ENCODE peak calls at places on chromosome 6, in four cellular contexts. One of them, this sample, is unnamed.

GRCh38 chr6:112938656-112939055 is 591.5 kb downstream of the RFPL4B start:
- DNase-seq in fibroblast of mammary gland: peak; percentile 25
- DNase-seq in HFF-Myc: no peak
- DNase-seq in spleen: no peak
- DNase-seq in this sample: no peak

GRCh38 chr6:88105741-88106340 is 58.2 kb downstream of the SPACA1 start:
- DNase-seq in fibroblast of mammary gland: peak; percentile 5
- DNase-seq in HFF-Myc: no peak
- DNase-seq in spleen: no peak
- DNase-seq in this sample: no peak

GRCh38 chr6:98844244-98845161 is 10.1 kb downstream of the POU3F2 start:
- DNase-seq in fibroblast of mammary gland: no peak
- DNase-seq in HFF-Myc: no peak
- DNase-seq in spleen: no peak
- DNase-seq in this sample: no peak

GRCh38 chr6:108544586-108544985 is 16.1 kb upstream of the FOXO3 start:
- DNase-seq in HFF-Myc: no peak
- DNase-seq in spleen: no peak
- DNase-seq in fibroblast of mammary gland: no peak
- DNase-seq in this sample: no peak

GRCh38 chr6:43850314-43851203 is 80.5 kb downstream of the VEGFA start:
- DNase-seq in fibroblast of mammary gland: no peak
- DNase-seq in HFF-Myc: no peak
- DNase-seq in spleen: no peak
- DNase-seq in this sample: no peak

GRCh38 chr6:24381476-24382219 is 21.1 kb upstream of the MRS2 start:
- DNase-seq in fibroblast of mammary gland: no peak
- DNase-seq in spleen: no peak
- DNase-seq in HFF-Myc: no peak
- DNase-seq in this sample: no peak

GRCh38 chr6:14068133-14068532 is 49.4 kb upstream of the CD83 start:
- DNase-seq in spleen: no peak
- DNase-seq in fibroblast of mammary gland: peak; percentile 57
- DNase-seq in HFF-Myc: no peak
- DNase-seq in this sample: peak; percentile 81

GRCh38 chr6:159106627-159107241 is 61.9 kb upstream of the TAGAP start:
- DNase-seq in spleen: peak; percentile 90
- DNase-seq in fibroblast of mammary gland: peak; percentile 55
- DNase-seq in HFF-Myc: no peak
- DNase-seq in this sample: no peak

GRCh38 chr6:131519670-131520436 is 53.2 kb upstream of the ARG1 start:
- DNase-seq in spleen: no peak
- DNase-seq in HFF-Myc: peak; percentile 22
- DNase-seq in fibroblast of mammary gland: peak; percentile 59
- DNase-seq in this sample: no peak

GRCh38 chr6:633611-634010 is 23.3 kb downstream of the HUS1B start:
- DNase-seq in spleen: no peak
- DNase-seq in fibroblast of mammary gland: no peak
- DNase-seq in HFF-Myc: no peak
- DNase-seq in this sample: no peak

GRCh38 chr6:2008383-2008976 is 236.9 kb downstream of the GMDS start:
- DNase-seq in HFF-Myc: no peak
- DNase-seq in fibroblast of mammary gland: no peak
- DNase-seq in spleen: no peak
- DNase-seq in this sample: no peak

GRCh38 chr6:158508450-158508849 is 51.4 kb upstream of the TMEM181 start:
- DNase-seq in HFF-Myc: no peak
- DNase-seq in fibroblast of mammary gland: no peak
- DNase-seq in spleen: no peak
- DNase-seq in this sample: no peak

GRCh38 chr6:160337301-160337700 is 10.9 kb upstream of the SLC22A3 start:
- DNase-seq in fibroblast of mammary gland: peak; percentile 41
- DNase-seq in HFF-Myc: no peak
- DNase-seq in spleen: no peak
- DNase-seq in this sample: no peak

GRCh38 chr6:20542927-20543602 is 8.8 kb downstream of the CDKAL1 start:
- DNase-seq in HFF-Myc: peak; percentile 57
- DNase-seq in fibroblast of mammary gland: peak; percentile 88
- DNase-seq in spleen: no peak
- DNase-seq in this sample: no peak

GRCh38 chr6:130259140-130259539 is 36.4 kb upstream of the SAMD3 start:
- DNase-seq in spleen: no peak
- DNase-seq in fibroblast of mammary gland: no peak
- DNase-seq in HFF-Myc: no peak
- DNase-seq in this sample: no peak

GRCh38 chr6:3381233-3382065 is 75.4 kb downstream of the SLC22A23 start:
- DNase-seq in fibroblast of mammary gland: no peak
- DNase-seq in HFF-Myc: no peak
- DNase-seq in spleen: no peak
- DNase-seq in this sample: no peak

GRCh38 chr6:168385858-168386735 is 54.9 kb upstream of the SMOC2 start:
- DNase-seq in HFF-Myc: no peak
- DNase-seq in spleen: peak; percentile 62
- DNase-seq in fibroblast of mammary gland: no peak
- DNase-seq in this sample: no peak

GRCh38 chr6:40395066-40395697 is 192.0 kb downstream of the LRFN2 start:
- DNase-seq in HFF-Myc: no peak
- DNase-seq in fibroblast of mammary gland: no peak
- DNase-seq in spleen: no peak
- DNase-seq in this sample: no peak

GRCh38 chr6:11202513-11203305 is 29.8 kb downstream of the NEDD9 start:
- DNase-seq in HFF-Myc: no peak
- DNase-seq in spleen: no peak
- DNase-seq in fibroblast of mammary gland: no peak
- DNase-seq in this sample: no peak

GRCh38 chr6:104537185-104537584 is 322.5 kb downstream of the HACE1 start:
- DNase-seq in HFF-Myc: peak; percentile 29
- DNase-seq in fibroblast of mammary gland: peak; percentile 69
- DNase-seq in spleen: no peak
- DNase-seq in this sample: peak; percentile 52

GRCh38 chr6:24125980-24126379 is at the start of gene NRSN1:
- DNase-seq in spleen: no peak
- DNase-seq in fibroblast of mammary gland: no peak
- DNase-seq in HFF-Myc: no peak
- DNase-seq in this sample: no peak

GRCh38 chr6:136666041-136666440 is 115.8 kb upstream of the MAP7 start:
- DNase-seq in fibroblast of mammary gland: no peak
- DNase-seq in spleen: no peak
- DNase-seq in HFF-Myc: no peak
- DNase-seq in this sample: no peak

GRCh38 chr6:7137335-7138106 is 29.8 kb downstream of the RREB1 start:
- DNase-seq in HFF-Myc: no peak
- DNase-seq in fibroblast of mammary gland: peak; percentile 69
- DNase-seq in spleen: peak; percentile 85
- DNase-seq in this sample: no peak

GRCh38 chr6:815348-815738 is 122.4 kb upstream of the EXOC2 start:
- DNase-seq in fibroblast of mammary gland: no peak
- DNase-seq in spleen: no peak
- DNase-seq in HFF-Myc: no peak
- DNase-seq in this sample: no peak

GRCh38 chr6:60687085-60687484 is 1598.9 kb downstream of the KHDRBS2 start:
- DNase-seq in spleen: no peak
- DNase-seq in fibroblast of mammary gland: no peak
- DNase-seq in HFF-Myc: no peak
- DNase-seq in this sample: no peak

GRCh38 chr6:87922947-87923330 is 124.7 kb upstream of the SPACA1 start:
- DNase-seq in spleen: peak; percentile 85
- DNase-seq in HFF-Myc: no peak
- DNase-seq in fibroblast of mammary gland: no peak
- DNase-seq in this sample: no peak

GRCh38 chr6:40244684-40245083 is 310.4 kb upstream of the MOCS1 start:
- DNase-seq in HFF-Myc: no peak
- DNase-seq in fibroblast of mammary gland: no peak
- DNase-seq in spleen: no peak
- DNase-seq in this sample: no peak

GRCh38 chr6:44051516-44051915 is 75.7 kb downstream of the MRPL14 start:
- DNase-seq in fibroblast of mammary gland: peak; percentile 89
- DNase-seq in HFF-Myc: no peak
- DNase-seq in spleen: no peak
- DNase-seq in this sample: no peak

GRCh38 chr6:27238010-27238983 is 9.2 kb upstream of the PRSS16 start:
- DNase-seq in HFF-Myc: no peak
- DNase-seq in spleen: no peak
- DNase-seq in fibroblast of mammary gland: no peak
- DNase-seq in this sample: no peak
- H3K4me3 ChIP-seq in HFF-Myc: peak overlapping the region; percentile 45
- H3K4me3 ChIP-seq in spleen: no peak overlapping the region
- H3K4me3 ChIP-seq in fibroblast of mammary gland: peak overlapping the region; percentile 50
- H3K4me3 ChIP-seq in this sample: peak overlapping the region; percentile 44

DNA sequence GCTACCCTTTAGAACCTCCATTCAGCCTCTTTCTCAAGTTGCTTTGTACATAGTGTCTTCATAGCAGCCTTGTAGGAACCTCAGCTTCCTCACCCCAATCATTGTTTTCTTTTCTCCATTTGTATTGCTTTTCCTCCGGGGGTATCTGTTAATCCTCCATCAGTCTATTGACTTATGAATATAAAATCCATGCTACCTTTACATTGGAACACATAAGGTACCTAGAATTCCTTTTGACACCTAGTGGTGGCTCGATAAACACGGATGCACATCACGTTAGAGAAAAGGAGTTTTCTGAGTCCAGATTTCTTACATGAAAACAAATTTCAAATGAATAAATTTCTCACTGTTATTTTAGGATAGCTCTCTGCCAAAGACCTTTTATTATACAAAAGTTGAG is 6.3 kb upstream of the EDN1 start:
- DNase-seq in HFF-Myc: no peak
- DNase-seq in fibroblast of mammary gland: no peak
- DNase-seq in spleen: no peak
- DNase-seq in this sample: no peak
- TF ChIP-seq CTCF in HFF-Myc: no peak
- TF ChIP-seq CTCF in fibroblast of mammary gland: no peak
- TF ChIP-seq CTCF in spleen: no peak
- TF ChIP-seq CTCF in this sample: no peak

DNA sequence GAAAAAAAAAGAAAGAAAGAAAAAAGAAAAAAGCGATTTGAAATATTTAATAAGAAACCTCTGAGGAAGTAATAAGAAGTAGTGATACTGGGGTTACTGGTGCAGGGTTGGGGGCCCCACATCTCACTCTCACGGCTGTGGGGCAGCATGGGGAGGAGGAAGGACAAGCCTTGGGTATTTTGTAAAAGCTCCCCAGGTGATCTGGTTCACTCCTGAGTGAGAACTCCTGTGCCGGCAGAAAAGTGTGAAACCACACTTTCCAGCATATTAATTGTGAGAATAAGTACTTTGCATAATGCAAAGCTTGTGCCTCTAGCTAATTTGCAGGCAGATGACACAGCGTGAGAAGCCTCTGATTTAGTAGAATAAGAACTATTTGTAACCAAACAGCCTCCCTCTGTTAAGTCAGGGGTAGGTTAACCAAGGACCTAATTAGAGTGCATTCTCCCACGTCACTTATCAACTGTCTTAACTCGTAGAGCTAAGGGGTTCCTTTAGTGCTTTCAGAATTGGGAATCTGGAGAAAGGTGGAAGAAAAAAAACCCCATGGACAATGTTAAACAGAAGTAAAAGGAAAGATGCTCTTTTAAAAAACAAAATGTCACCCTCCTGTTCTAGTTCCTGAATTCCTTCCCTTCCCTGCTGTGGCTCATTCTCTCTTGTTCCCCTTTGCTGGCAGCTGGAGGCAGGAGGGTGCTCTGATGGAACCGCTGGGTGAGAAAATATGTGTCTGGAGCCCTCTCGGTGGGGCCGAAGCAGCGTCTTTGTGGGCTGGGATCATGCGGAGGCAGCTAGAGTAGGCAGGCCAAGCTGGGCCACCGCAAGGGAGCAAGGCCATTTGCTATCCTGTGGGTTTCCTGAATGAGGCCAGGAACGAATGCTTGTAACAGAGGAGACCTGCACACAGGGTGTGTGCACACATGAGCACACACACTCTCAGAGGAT is 108.7 kb downstream of the FYN start:
- DNase-seq in spleen: peak; percentile 86
- DNase-seq in fibroblast of mammary gland: no peak
- DNase-seq in HFF-Myc: no peak
- DNase-seq in this sample: no peak
- H3K4me3 ChIP-seq in spleen: no peak overlapping the region
- H3K4me3 ChIP-seq in fibroblast of mammary gland: no peak overlapping the region
- H3K4me3 ChIP-seq in HFF-Myc: no peak overlapping the region
- H3K4me3 ChIP-seq in this sample: no peak overlapping the region

DNA sequence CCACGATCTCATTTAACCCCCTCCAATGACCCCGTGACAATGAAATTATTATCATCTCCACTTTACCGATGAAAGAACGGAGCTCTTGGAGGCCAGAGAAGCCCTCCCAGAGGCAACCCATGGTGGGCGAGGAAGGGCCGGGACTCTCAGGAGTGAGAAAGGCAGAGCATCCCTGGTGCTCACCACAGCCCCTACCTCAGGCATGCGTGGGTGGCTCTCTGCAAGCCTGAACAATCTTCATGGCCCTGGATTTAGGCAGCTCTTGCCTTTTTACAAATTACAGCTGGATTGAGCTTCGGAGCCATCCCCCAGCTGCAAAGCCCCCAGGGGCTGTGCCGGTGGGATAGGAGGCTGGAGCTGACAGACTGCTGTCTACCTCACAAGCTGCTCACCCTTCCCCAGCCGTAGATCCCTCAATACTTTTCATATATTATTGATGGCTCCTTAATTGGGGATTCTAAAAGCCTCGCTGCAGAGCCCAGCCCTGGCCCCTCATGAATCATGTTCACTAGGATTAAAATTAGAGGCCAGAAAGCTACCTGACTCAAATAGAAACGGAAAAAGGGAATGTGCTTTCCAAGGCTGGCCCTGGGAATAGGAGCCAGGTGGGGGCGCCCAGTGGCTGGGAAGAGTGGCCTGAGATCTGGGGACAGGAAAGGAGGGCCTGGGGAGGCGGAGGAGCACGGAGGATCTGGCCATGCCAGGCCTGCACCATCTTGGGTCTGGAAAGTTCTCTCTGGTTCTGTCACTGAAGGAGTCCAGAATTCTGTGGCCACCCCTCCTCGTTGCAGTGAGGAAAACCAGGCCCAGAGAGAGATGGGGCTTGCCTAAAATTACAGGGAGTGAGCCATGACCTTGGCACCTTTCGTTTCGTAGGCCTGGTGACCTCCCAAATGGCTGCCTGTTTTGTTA is 29.1 kb downstream of the CPNE5 start:
- DNase-seq in fibroblast of mammary gland: no peak
- DNase-seq in spleen: no peak
- DNase-seq in HFF-Myc: no peak
- DNase-seq in this sample: no peak
- TF ChIP-seq CTCF in fibroblast of mammary gland: no peak
- TF ChIP-seq CTCF in spleen: no peak
- TF ChIP-seq CTCF in HFF-Myc: no peak
- TF ChIP-seq CTCF in this sample: no peak

This sample was measured in AG04449.